ENCODE peak calls at places on chromosomes 4 and X, in four cellular contexts. K is Panc1, N is IMR-90, X is neural progenitor cell. W is an unnamed sample. For H3K4me1 and H3K27me3, the result is how much of the 10 kb centered on the place peaks cover.

GRCh38 chrX:84046403-84046984 is 141.5 kb downstream of the RPS6KA6 start:
- DNase-seq in N (peak), X (peak), K (peak), W (no peak)

GRCh38 chr4:161936625-161937133 is 227.1 kb downstream of the FSTL5 start:
- DNase-seq in K (no peak), X (no peak), N (peak), W (no peak)

GRCh38 chrX:16892504-16893362 is 22.6 kb upstream of the RBBP7 start:
- DNase-seq in N (peak), X (peak), K (no peak), W (peak)

GRCh38 chr4:134756456-134756855 is 554.9 kb upstream of the PABPC4L start:
- DNase-seq in N (no peak), K (no peak), X (no peak), W (no peak)

GRCh38 chr4:7034262-7035081 is 8.7 kb upstream of the TADA2B start:
- DNase-seq in X (peak), K (no peak), N (peak), W (no peak)

GRCh38 chrX:275967-276587 is 5.1 kb upstream of the PLCXD1 start:
- DNase-seq in N (peak), X (peak), K (no peak), W (peak)

GRCh38 chrX:104427693-104428092 is 138.3 kb upstream of the IL1RAPL2 start:
- DNase-seq in N (no peak), X (no peak), K (no peak), W (no peak)

GRCh38 chr4:10673817-10674369 is 10.7 kb downstream of the CLNK start:
- DNase-seq in X (no peak), N (no peak), K (no peak), W (no peak)

GRCh38 chr4:75547647-75548387 is 8.0 kb upstream of the ODAPH start:
- DNase-seq in N (peak), X (no peak), K (no peak), W (peak)

GRCh38 chr4:32172761-32173160 is 1452.6 kb downstream of the PCDH7 start:
- DNase-seq in X (no peak), N (peak), K (no peak), W (no peak)

GRCh38 chrX:126456136-126456535 is 96.5 kb downstream of the DCAF12L1 start:
- DNase-seq in N (no peak), K (no peak), X (no peak), W (no peak)

GRCh38 chrX:146581981-146582712 is 227.4 kb upstream of the CXorf51B start:
- DNase-seq in N (no peak), X (peak), K (no peak), W (no peak)

GRCh38 chrX:20026278-20026677 is 35.4 kb upstream of the BCLAF3 start:
- DNase-seq in N (peak), K (peak), X (no peak), W (no peak)

GRCh38 chr4:589219-589963 is 13.3 kb upstream of the TMEM271 start:
- DNase-seq in N (no peak), K (no peak), X (no peak), W (no peak)

GRCh38 chrX:154750301-154751120 is at the start of gene GAB3:
- DNase-seq in X (peak), N (peak), K (no peak), W (peak)

GRCh38 chr4:52750819-52751348 is 341 bp downstream of the ERVMER34-1 start:
- DNase-seq in K (no peak), X (no peak), N (no peak), W (peak)

GRCh38 chr4:169440446-169440845 is 169.7 kb upstream of the SH3RF1 start:
- DNase-seq in X (no peak), N (no peak), K (no peak), W (peak)

GRCh38 chr4:46323891-46324290 is 66.0 kb downstream of the GABRA2 start:
- DNase-seq in K (no peak), X (no peak), N (no peak), W (no peak)

GRCh38 chr4:185853841-185854240 is 41.8 kb upstream of the SORBS2 start:
- DNase-seq in X (no peak), N (no peak), K (no peak), W (no peak)

GRCh38 chr4:139857021-139857420 is 191.4 kb downstream of the MGST2 start:
- DNase-seq in K (no peak), X (peak), N (peak), W (no peak)

GRCh38 chrX:65677954-65678469 is 10.6 kb downstream of the MSN start:
- DNase-seq in X (no peak), K (peak), N (peak), W (no peak)

GRCh38 chr4:139950568-139950967 is 203.4 kb downstream of the MAML3 start:
- DNase-seq in N (no peak), K (no peak), X (no peak), W (no peak)

GRCh38 chr4:1050486-1051213 is 39.2 kb downstream of the FGFRL1 start:
- DNase-seq in K (no peak), X (peak), N (no peak), W (no peak)

GRCh38 chr4:59553063-59553738 is 1646.9 kb upstream of the ADGRL3 start:
- DNase-seq in N (no peak), X (no peak), K (peak), W (no peak)

GRCh38 chr4:53527342-53527741 is 63.9 kb downstream of the LNX1 start:
- DNase-seq in K (no peak), N (no peak), X (peak), W (no peak)

GRCh38 chr4:156294577-156294976 is 340.9 kb upstream of the CTSO start:
- DNase-seq in K (no peak), X (peak), N (peak), W (no peak)

GRCh38 chr4:25814323-25814722 is 48.5 kb downstream of the SEL1L3 start:
- DNase-seq in X (no peak), N (peak), K (no peak), W (peak)

GRCh38 chrX:11759461-11760311 is 1.6 kb downstream of the MSL3 start:
- DNase-seq in N (peak), K (no peak), X (peak), W (peak)

GRCh38 chrX:11944486-11944885 is 186.4 kb downstream of the MSL3 start:
- DNase-seq in N (peak), X (peak), K (no peak), W (no peak)

GRCh38 chrX:34332336-34332735 is 200.2 kb upstream of the FAM47A start:
- DNase-seq in N (no peak), K (no peak), X (peak), W (no peak)

GRCh38 chr4:3702551-3703221 is 63.5 kb upstream of the ADRA2C start:
- DNase-seq in K (no peak), N (no peak), X (no peak), W (peak)

GRCh38 chrX:46260502-46260901 is 284.7 kb downstream of the ZNF674 start:
- DNase-seq in X (no peak), N (no peak), K (no peak), W (no peak)

GRCh38 chr4:94571720-94572119 is 120.0 kb downstream of the PDLIM5 start:
- DNase-seq in K (no peak), N (no peak), X (no peak), W (no peak)
- H3K4me1 ChIP-seq in K (under half), N (under half), X (under half), W (under half)

DNA sequence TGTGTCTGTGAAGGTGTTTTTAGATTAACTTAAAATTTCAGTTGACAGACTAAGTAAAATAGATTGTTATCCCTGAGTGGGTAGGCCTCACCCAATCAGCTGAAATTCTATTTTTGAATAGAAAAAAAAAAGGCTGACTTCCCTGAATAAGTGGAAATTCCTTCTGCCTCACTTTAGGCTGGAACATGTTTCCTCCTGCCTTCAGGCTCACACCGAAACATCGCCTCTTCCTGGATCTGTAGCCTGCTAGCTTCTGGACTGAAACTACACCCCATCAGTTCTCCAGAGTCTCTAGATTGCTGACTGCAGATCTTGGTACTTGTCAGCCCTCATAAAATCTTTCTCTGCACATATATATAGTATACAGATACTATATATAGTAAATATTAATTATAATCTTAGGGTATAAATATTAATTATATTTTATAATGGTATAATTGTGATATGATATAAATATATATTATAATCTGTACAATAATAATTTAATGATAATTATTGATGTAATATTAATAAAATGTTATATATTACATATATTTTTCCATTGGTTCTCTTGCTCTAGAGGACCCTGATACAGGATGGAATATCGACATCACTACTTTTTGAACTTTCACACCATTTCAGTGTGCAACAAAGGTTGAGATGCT is 13.7 kb upstream of the SLIT2 start:
- DNase-seq in X (no peak), N (no peak), K (no peak), W (no peak)
- H3K27me3 ChIP-seq in X (under half), N (under half), K (under half), W (under half)

GRCh38 chr4:61094854-61095598 is 105.1 kb upstream of the ADGRL3 start:
- DNase-seq in X (no peak), K (no peak), N (no peak), W (no peak)
- H3K27ac ChIP-seq in X (no peak), K (no peak), N (no peak), W (no peak)

GRCh38 chr4:48340905-48341775 is at the start of gene SLAIN2:
- DNase-seq in K (no peak), N (peak), X (peak), W (peak)
- H3K4me1 ChIP-seq in K (under half), N (under half), X (under half), W (under half)

GRCh38 chr4:187016101-187016500 is 292.4 kb upstream of the FAT1 start:
- DNase-seq in K (no peak), X (no peak), N (no peak), W (no peak)
- H3K27me3 ChIP-seq in K (under half), X (under half), N (under half), W (under half)

W was measured in right cardiac atrium.